ENCODE peak calls at places on chromosome 3, in nine cellular contexts. A is fibroblast of lung, D is lower lobe of right lung, S is left ventricle myocardium inferior, G is OCI-LY7, X is breast epithelium, F is IMR-90, M is body of pancreas, Z is stomach. T is an unnamed sample. For H3K4me1, the result is how much of the 10 kb centered on the place peaks cover.

GRCh38 chr3:3552741-3553140 is 246.5 kb upstream of the LRRN1 start:
- DNase-seq in D (no peak), G (no peak), M (no peak), A (peak), X (no peak), Z (no peak), S (no peak), F (no peak), T (no peak)

GRCh38 chr3:106210923-106211322 is 342.1 kb upstream of the CBLB start:
- DNase-seq in A (no peak), G (no peak), X (no peak), Z (no peak), M (no peak), S (no peak), D (no peak), F (no peak), T (no peak)

GRCh38 chr3:112273536-112273935 is 20.5 kb downstream of the SLC9C1 start:
- DNase-seq in A (no peak), G (no peak), D (no peak), M (no peak), Z (no peak), S (no peak), X (no peak), F (no peak), T (no peak)

GRCh38 chr3:150779402-150779858 is 16.5 kb upstream of the SIAH2 start:
- DNase-seq in F (no peak), G (no peak), D (no peak), A (no peak), X (no peak), M (no peak), S (peak), Z (no peak), T (no peak)

GRCh38 chr3:88149146-88149515 is 628 bp upstream of the C3orf38 start:
- DNase-seq in G (no peak), D (no peak), A (no peak), S (no peak), M (no peak), Z (no peak), F (peak), X (no peak), T (peak)

GRCh38 chr3:49813497-49814174 is at the start of gene UBA7:
- DNase-seq in Z (peak), M (peak), G (no peak), A (peak), S (peak), F (peak), X (no peak), D (peak), T (peak)

GRCh38 chr3:58013099-58013498 is 4.9 kb downstream of the FLNB start:
- DNase-seq in A (no peak), X (no peak), D (no peak), M (no peak), G (no peak), S (no peak), Z (no peak), F (no peak), T (no peak)

GRCh38 chr3:162799910-162800309 is 1303.3 kb downstream of the OTOL1 start:
- DNase-seq in Z (no peak), F (no peak), S (no peak), M (no peak), D (no peak), X (no peak), G (no peak), A (no peak), T (no peak)

GRCh38 chr3:167304077-167304476 is 76.0 kb downstream of the ZBBX start:
- DNase-seq in G (no peak), Z (no peak), A (no peak), S (no peak), D (no peak), X (no peak), F (no peak), M (no peak), T (no peak)

GRCh38 chr3:149407898-149408297 is 30.4 kb upstream of the TM4SF1 start:
- DNase-seq in G (no peak), X (no peak), S (no peak), M (no peak), A (peak), Z (no peak), F (peak), D (no peak), T (no peak)

GRCh38 chr3:154059798-154060197 is 61.4 kb upstream of the ARHGEF26 start:
- DNase-seq in A (no peak), X (no peak), F (no peak), Z (no peak), S (no peak), G (no peak), D (no peak), M (peak), T (no peak)

GRCh38 chr3:6644070-6644929 is 216.6 kb upstream of the GRM7 start:
- DNase-seq in A (no peak), Z (no peak), D (no peak), G (no peak), S (no peak), M (no peak), F (no peak), X (no peak), T (no peak)

GRCh38 chr3:177220136-177220974 is 23.1 kb upstream of the TBL1XR1 start:
- DNase-seq in F (peak), M (no peak), G (no peak), D (no peak), X (no peak), A (peak), Z (no peak), S (no peak), T (no peak)

DNA sequence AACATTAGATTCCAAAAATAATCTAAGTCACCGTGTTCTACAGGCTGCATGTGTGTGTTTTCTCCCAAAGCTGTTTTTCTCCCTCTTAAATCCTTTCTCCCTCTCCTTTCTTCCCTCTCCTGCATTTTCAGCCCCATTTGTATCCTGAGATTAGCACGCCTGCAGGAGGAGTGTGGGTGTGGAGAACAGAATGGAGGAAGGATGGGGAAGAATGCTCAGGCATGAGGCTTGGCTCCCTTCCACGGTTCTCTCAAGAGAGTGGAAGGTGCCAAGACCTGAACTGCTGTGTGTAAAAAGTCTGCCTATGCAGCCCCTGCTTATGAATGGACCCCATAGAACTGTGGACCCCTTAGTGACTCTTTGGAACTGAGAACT is 285.6 kb upstream of the ROPN1 start:
- DNase-seq in S (no peak), M (peak), F (peak), X (no peak), Z (no peak), G (no peak), D (no peak), A (peak), T (no peak)
- TF ChIP-seq CTCF in S (no peak), M (no peak), F (no peak), X (no peak), Z (no peak), G (no peak), D (peak), A (no peak), T (no peak)

DNA sequence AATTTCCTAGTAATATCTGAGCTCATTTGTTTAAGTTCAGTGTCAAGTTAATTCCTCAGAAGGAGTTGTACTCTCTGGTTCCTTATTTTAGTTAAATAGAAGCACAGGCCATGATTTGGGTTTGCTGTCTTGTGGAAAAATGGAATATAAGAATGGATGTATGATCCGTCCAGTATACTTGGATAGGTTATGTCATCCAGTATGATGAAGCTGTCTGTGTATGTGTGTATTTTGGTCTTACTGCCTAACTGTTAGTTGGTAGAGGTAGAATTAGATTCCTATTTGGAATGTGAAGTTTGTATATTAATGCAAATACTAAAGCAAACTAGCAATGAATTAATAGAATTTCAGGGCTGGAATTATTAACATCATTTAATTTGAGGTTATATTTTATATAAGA is 7.9 kb downstream of the KBTBD8 start:
- DNase-seq in F (no peak), Z (no peak), D (no peak), G (no peak), A (no peak), X (no peak), S (no peak), M (no peak), T (no peak)
- H3K4me1 ChIP-seq in F (under half), Z (under half), D (under half), G (half or more), A (under half), X (under half), S (under half), M (under half), T (under half)

GRCh38 chr3:18843930-18844329 is 304.4 kb upstream of the KCNH8 start:
- DNase-seq in F (no peak), M (no peak), D (no peak), S (no peak), G (no peak), Z (no peak), X (no peak), A (no peak), T (no peak)

GRCh38 chr3:18843188-18843587 is 305.1 kb upstream of the KCNH8 start:
- DNase-seq in X (no peak), M (no peak), S (no peak), Z (no peak), F (no peak), A (no peak), D (no peak), G (no peak), T (no peak)

GRCh38 chr3:18853269-18853668 is 295.0 kb upstream of the KCNH8 start:
- DNase-seq in X (no peak), D (no peak), S (no peak), G (peak), F (no peak), M (no peak), Z (no peak), A (no peak), T (no peak)

GRCh38 chr3:18847583-18848197 is 300.6 kb upstream of the KCNH8 start:
- DNase-seq in D (no peak), A (no peak), F (no peak), Z (no peak), S (no peak), G (peak), M (no peak), X (no peak), T (no peak)
- TF ChIP-seq CTCF in D (peak), A (no peak), F (no peak), Z (no peak), S (peak), G (peak), M (peak), X (no peak), T (no peak)

GRCh38 chr3:98972720-98973119 is 71.2 kb upstream of the DCBLD2 start:
- DNase-seq in D (no peak), X (no peak), F (no peak), G (no peak), M (no peak), S (no peak), A (no peak), Z (no peak), T (no peak)
- H3K4me1 ChIP-seq in D (under half), X (under half), F (under half), G (under half), M (under half), S (under half), A (under half), Z (under half), T (under half)

GRCh38 chr3:25830373-25831305 is 40.7 kb downstream of the OXSM start:
- DNase-seq in A (no peak), G (peak), Z (no peak), D (no peak), S (no peak), M (no peak), X (no peak), F (no peak), T (no peak)

GRCh38 chr3:25834346-25834745 is 44.5 kb downstream of the OXSM start:
- DNase-seq in M (no peak), Z (no peak), F (no peak), D (no peak), G (peak), A (no peak), X (no peak), S (no peak), T (no peak)

GRCh38 chr3:25836579-25836978 is 46.7 kb downstream of the OXSM start:
- DNase-seq in M (no peak), G (no peak), D (no peak), A (no peak), X (no peak), F (no peak), Z (no peak), S (no peak), T (no peak)

GRCh38 chr3:25826510-25826909 is 36.6 kb downstream of the OXSM start:
- DNase-seq in D (no peak), S (no peak), Z (no peak), A (no peak), M (no peak), G (no peak), X (no peak), F (no peak), T (no peak)

DNA sequence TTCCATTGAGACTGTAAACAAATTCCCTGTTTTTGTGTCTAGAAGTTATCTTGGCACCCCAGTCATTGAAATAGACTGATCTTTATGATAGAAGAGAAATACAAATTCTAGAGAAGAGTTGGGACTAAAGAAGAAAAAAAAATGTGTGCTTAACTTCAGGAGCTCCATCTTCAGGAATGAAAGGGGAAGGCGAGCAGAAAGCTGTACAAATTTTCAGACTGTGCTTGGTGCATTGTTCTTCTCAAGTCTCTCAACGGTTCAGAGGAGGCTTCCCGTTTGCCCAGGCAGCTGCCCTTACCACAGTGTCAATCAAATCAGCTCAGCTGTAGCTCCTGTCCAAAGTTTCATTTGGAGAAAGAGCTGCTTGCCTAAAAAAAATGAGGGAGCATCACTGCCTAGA is 41.7 kb downstream of the OXSM start:
- DNase-seq in Z (no peak), S (no peak), M (no peak), D (no peak), X (no peak), A (peak), G (peak), F (peak), T (no peak)
- TF ChIP-seq CTCF in Z (no peak), S (peak), M (no peak), D (no peak), X (no peak), A (peak), G (peak), F (peak), T (no peak)

GRCh38 chr3:8525893-8526292 is 24.3 kb downstream of the LMCD1 start:
- DNase-seq in X (no peak), D (no peak), A (no peak), Z (no peak), M (no peak), G (no peak), F (no peak), S (no peak), T (no peak)
- H3K4me1 ChIP-seq in X (under half), D (half or more), A (under half), Z (under half), M (under half), G (under half), F (under half), S (half or more), T (under half)

GRCh38 chr3:38117748-38118420 is 19.0 kb downstream of the ACAA1 start:
- DNase-seq in A (peak), G (peak), Z (peak), D (peak), S (peak), X (peak), M (peak), F (peak), T (peak)
- TF ChIP-seq CTCF in A (peak), G (peak), Z (peak), D (peak), S (peak), X (peak), M (peak), F (peak), T (peak)